ENCODE peak calls at places on chromosomes 16 and 17, in seven cellular contexts. One of them, this sample, is unnamed.

GRCh38 chr17:44556114-44556853 is 1.0 kb upstream of the FZD2 start:
- DNase-seq in H9: peak; percentile 94
- DNase-seq in lower leg skin: no peak
- DNase-seq in choroid plexus epithelial cell: peak; percentile 70
- DNase-seq in CD4-positive, alpha-beta T cell: no peak
- DNase-seq in neural crest cell: peak; percentile 72
- DNase-seq in astrocyte of the spinal cord: peak; percentile 75
- DNase-seq in this sample: peak; percentile 66

GRCh38 chr16:67271446-67271845 is 7.9 kb upstream of the PLEKHG4 start:
- DNase-seq in neural crest cell: no peak
- DNase-seq in choroid plexus epithelial cell: no peak
- DNase-seq in lower leg skin: no peak
- DNase-seq in astrocyte of the spinal cord: no peak
- DNase-seq in H9: no peak
- DNase-seq in CD4-positive, alpha-beta T cell: no peak
- DNase-seq in this sample: no peak

GRCh38 chr17:61400058-61400785 is 579 bp downstream of the TBX2 start:
- DNase-seq in choroid plexus epithelial cell: peak; percentile 48
- DNase-seq in astrocyte of the spinal cord: no peak
- DNase-seq in neural crest cell: no peak
- DNase-seq in H9: peak; percentile 64
- DNase-seq in lower leg skin: no peak
- DNase-seq in CD4-positive, alpha-beta T cell: no peak
- DNase-seq in this sample: peak; percentile 54

GRCh38 chr17:12789075-12789975 is at the start of gene ARHGAP44:
- DNase-seq in neural crest cell: peak; percentile 59
- DNase-seq in astrocyte of the spinal cord: peak; percentile 49
- DNase-seq in choroid plexus epithelial cell: peak; percentile 67
- DNase-seq in H9: peak; percentile 92
- DNase-seq in CD4-positive, alpha-beta T cell: no peak
- DNase-seq in lower leg skin: no peak
- DNase-seq in this sample: peak; percentile 65

GRCh38 chr17:71975331-71975801 is 145.5 kb upstream of the SOX9 start:
- DNase-seq in astrocyte of the spinal cord: peak; percentile 63
- DNase-seq in CD4-positive, alpha-beta T cell: no peak
- DNase-seq in lower leg skin: peak; percentile 66
- DNase-seq in neural crest cell: no peak
- DNase-seq in H9: peak; percentile 49
- DNase-seq in choroid plexus epithelial cell: peak; percentile 46
- DNase-seq in this sample: peak; percentile 44

GRCh38 chr17:29444589-29444988 is 54.4 kb downstream of the TAOK1 start:
- DNase-seq in H9: no peak
- DNase-seq in choroid plexus epithelial cell: peak; percentile 45
- DNase-seq in neural crest cell: no peak
- DNase-seq in CD4-positive, alpha-beta T cell: no peak
- DNase-seq in lower leg skin: no peak
- DNase-seq in astrocyte of the spinal cord: peak; percentile 52
- DNase-seq in this sample: peak; percentile 52

GRCh38 chr17:57989011-57989345 is 924 bp upstream of the VEZF1 start:
- DNase-seq in CD4-positive, alpha-beta T cell: no peak
- DNase-seq in astrocyte of the spinal cord: peak; percentile 36
- DNase-seq in lower leg skin: no peak
- DNase-seq in neural crest cell: no peak
- DNase-seq in H9: no peak
- DNase-seq in choroid plexus epithelial cell: peak; percentile 48
- DNase-seq in this sample: peak; percentile 35

GRCh38 chr16:60608971-60609370 is 1427.3 kb downstream of the CDH8 start:
- DNase-seq in lower leg skin: no peak
- DNase-seq in H9: no peak
- DNase-seq in choroid plexus epithelial cell: no peak
- DNase-seq in CD4-positive, alpha-beta T cell: no peak
- DNase-seq in astrocyte of the spinal cord: peak; percentile 51
- DNase-seq in neural crest cell: no peak
- DNase-seq in this sample: no peak

GRCh38 chr16:317583-317982 is 34.6 kb downstream of the PDIA2 start:
- DNase-seq in lower leg skin: no peak
- DNase-seq in H9: no peak
- DNase-seq in CD4-positive, alpha-beta T cell: no peak
- DNase-seq in choroid plexus epithelial cell: no peak
- DNase-seq in astrocyte of the spinal cord: no peak
- DNase-seq in neural crest cell: no peak
- DNase-seq in this sample: no peak

GRCh38 chr17:8053600-8053999 is 14.7 kb downstream of the ALOX15B start:
- DNase-seq in neural crest cell: no peak
- DNase-seq in lower leg skin: no peak
- DNase-seq in astrocyte of the spinal cord: no peak
- DNase-seq in choroid plexus epithelial cell: no peak
- DNase-seq in H9: no peak
- DNase-seq in CD4-positive, alpha-beta T cell: no peak
- DNase-seq in this sample: no peak

GRCh38 chr16:48447940-48448536 is 62.8 kb upstream of the SIAH1 start:
- DNase-seq in CD4-positive, alpha-beta T cell: no peak
- DNase-seq in H9: no peak
- DNase-seq in astrocyte of the spinal cord: no peak
- DNase-seq in lower leg skin: no peak
- DNase-seq in choroid plexus epithelial cell: no peak
- DNase-seq in neural crest cell: no peak
- DNase-seq in this sample: no peak

GRCh38 chr17:77577491-77577890 is 381.0 kb upstream of the TNRC6C start:
- DNase-seq in H9: no peak
- DNase-seq in lower leg skin: no peak
- DNase-seq in CD4-positive, alpha-beta T cell: no peak
- DNase-seq in choroid plexus epithelial cell: no peak
- DNase-seq in astrocyte of the spinal cord: no peak
- DNase-seq in neural crest cell: no peak
- DNase-seq in this sample: no peak

GRCh38 chr16:79439866-79440265 is 160.7 kb downstream of the MAF start:
- DNase-seq in H9: no peak
- DNase-seq in CD4-positive, alpha-beta T cell: no peak
- DNase-seq in choroid plexus epithelial cell: no peak
- DNase-seq in lower leg skin: no peak
- DNase-seq in astrocyte of the spinal cord: no peak
- DNase-seq in neural crest cell: no peak
- DNase-seq in this sample: no peak

GRCh38 chr16:47750371-47750770 is 289.2 kb downstream of the PHKB start:
- DNase-seq in H9: no peak
- DNase-seq in lower leg skin: no peak
- DNase-seq in neural crest cell: no peak
- DNase-seq in choroid plexus epithelial cell: no peak
- DNase-seq in CD4-positive, alpha-beta T cell: no peak
- DNase-seq in astrocyte of the spinal cord: no peak
- DNase-seq in this sample: no peak

GRCh38 chr16:57502048-57502775 is 15.9 kb upstream of the DOK4 start:
- DNase-seq in astrocyte of the spinal cord: no peak
- DNase-seq in neural crest cell: no peak
- DNase-seq in lower leg skin: no peak
- DNase-seq in CD4-positive, alpha-beta T cell: no peak
- DNase-seq in choroid plexus epithelial cell: no peak
- DNase-seq in H9: no peak
- DNase-seq in this sample: no peak

GRCh38 chr16:27547134-27547533 is 2.6 kb downstream of the GTF3C1 start:
- DNase-seq in astrocyte of the spinal cord: peak; percentile 68
- DNase-seq in H9: no peak
- DNase-seq in CD4-positive, alpha-beta T cell: no peak
- DNase-seq in neural crest cell: no peak
- DNase-seq in lower leg skin: peak; percentile 23
- DNase-seq in choroid plexus epithelial cell: peak; percentile 82
- DNase-seq in this sample: peak; percentile 71

GRCh38 chr17:49022391-49022941 is 25.3 kb downstream of the IGF2BP1 start:
- DNase-seq in lower leg skin: no peak
- DNase-seq in neural crest cell: no peak
- DNase-seq in astrocyte of the spinal cord: peak; percentile 48
- DNase-seq in choroid plexus epithelial cell: peak; percentile 77
- DNase-seq in H9: peak; percentile 96
- DNase-seq in CD4-positive, alpha-beta T cell: no peak
- DNase-seq in this sample: peak; percentile 83

GRCh38 chr16:4370570-4371480 is 823 bp upstream of the VASN start:
- DNase-seq in choroid plexus epithelial cell: peak; percentile 84
- DNase-seq in lower leg skin: no peak
- DNase-seq in H9: no peak
- DNase-seq in neural crest cell: no peak
- DNase-seq in CD4-positive, alpha-beta T cell: no peak
- DNase-seq in astrocyte of the spinal cord: peak; percentile 67
- DNase-seq in this sample: peak; percentile 98

GRCh38 chr17:64491034-64491860 is 5.6 kb downstream of the POLG2 start:
- DNase-seq in choroid plexus epithelial cell: peak; percentile 80
- DNase-seq in H9: no peak
- DNase-seq in lower leg skin: no peak
- DNase-seq in neural crest cell: no peak
- DNase-seq in CD4-positive, alpha-beta T cell: peak; percentile 22
- DNase-seq in astrocyte of the spinal cord: peak; percentile 38
- DNase-seq in this sample: peak; percentile 74

GRCh38 chr16:46612121-46612520 is 9.1 kb downstream of the SHCBP1 start:
- DNase-seq in CD4-positive, alpha-beta T cell: no peak
- DNase-seq in astrocyte of the spinal cord: no peak
- DNase-seq in choroid plexus epithelial cell: no peak
- DNase-seq in H9: no peak
- DNase-seq in lower leg skin: no peak
- DNase-seq in neural crest cell: no peak
- DNase-seq in this sample: no peak
- TF ChIP-seq CTCF in CD4-positive, alpha-beta T cell: no peak
- TF ChIP-seq CTCF in astrocyte of the spinal cord: no peak
- TF ChIP-seq CTCF in choroid plexus epithelial cell: no peak
- TF ChIP-seq CTCF in H9: no peak
- TF ChIP-seq CTCF in lower leg skin: no peak
- TF ChIP-seq CTCF in neural crest cell: no peak
- TF ChIP-seq CTCF in this sample: no peak

DNA sequence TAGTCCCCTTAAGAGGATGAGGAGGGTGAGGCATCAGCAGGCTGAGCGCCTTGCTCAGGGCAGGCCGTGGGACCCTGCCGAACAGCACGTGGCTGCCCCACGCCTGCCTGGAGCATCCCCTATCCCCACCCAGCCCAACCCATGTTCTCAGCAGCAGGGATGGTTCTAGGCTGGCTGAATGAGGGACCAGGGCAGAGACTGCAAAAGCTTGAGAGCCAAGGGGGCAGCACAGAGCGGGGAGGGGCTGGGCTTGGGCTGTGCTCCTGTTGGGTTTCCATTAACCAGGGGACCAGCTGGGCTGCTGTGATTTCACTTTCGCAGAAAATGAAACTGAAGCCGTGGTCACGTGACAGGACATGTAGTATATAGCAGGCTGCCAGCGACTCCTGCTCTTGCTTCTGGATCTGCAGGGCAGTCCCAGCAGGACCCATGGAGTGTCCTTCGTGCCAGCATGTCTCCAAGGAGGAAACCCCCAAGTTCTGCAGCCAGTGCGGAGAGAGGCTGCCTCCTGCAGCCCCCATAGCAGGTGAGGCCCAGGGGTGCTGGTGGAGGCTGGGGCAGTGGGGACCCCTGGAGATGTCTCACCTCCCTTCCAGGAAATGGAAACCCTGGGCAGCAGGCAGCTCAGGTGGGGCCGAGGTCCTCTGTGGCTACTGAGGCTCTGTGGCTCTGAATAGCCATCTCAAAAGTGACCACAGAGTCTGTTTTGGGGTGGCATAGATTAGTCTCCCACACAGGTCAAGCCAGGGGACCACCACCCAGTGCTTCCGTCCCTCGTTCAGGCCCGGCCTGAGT is 2.8 kb downstream of the RNF213 start:
- DNase-seq in lower leg skin: peak; percentile 89
- DNase-seq in choroid plexus epithelial cell: peak; percentile 96
- DNase-seq in neural crest cell: no peak
- DNase-seq in astrocyte of the spinal cord: peak; percentile 82
- DNase-seq in H9: peak; percentile 62
- DNase-seq in CD4-positive, alpha-beta T cell: peak; percentile 78
- DNase-seq in this sample: peak; percentile 80
- TF ChIP-seq CTCF in lower leg skin: no peak
- TF ChIP-seq CTCF in choroid plexus epithelial cell: peak; percentile 33
- TF ChIP-seq CTCF in neural crest cell: no peak
- TF ChIP-seq CTCF in astrocyte of the spinal cord: peak; percentile 3
- TF ChIP-seq CTCF in H9: no peak
- TF ChIP-seq CTCF in CD4-positive, alpha-beta T cell: no peak
- TF ChIP-seq CTCF in this sample: no peak

GRCh38 chr16:69937465-69937951 is 13.6 kb upstream of the CLEC18A start:
- DNase-seq in astrocyte of the spinal cord: no peak
- DNase-seq in H9: no peak
- DNase-seq in neural crest cell: no peak
- DNase-seq in choroid plexus epithelial cell: peak; percentile 60
- DNase-seq in lower leg skin: no peak
- DNase-seq in CD4-positive, alpha-beta T cell: no peak
- DNase-seq in this sample: peak; percentile 25
- TF ChIP-seq CTCF in astrocyte of the spinal cord: peak; percentile 39
- TF ChIP-seq CTCF in H9: peak; percentile 52
- TF ChIP-seq CTCF in neural crest cell: no peak
- TF ChIP-seq CTCF in choroid plexus epithelial cell: peak; percentile 67
- TF ChIP-seq CTCF in lower leg skin: no peak
- TF ChIP-seq CTCF in CD4-positive, alpha-beta T cell: no peak
- TF ChIP-seq CTCF in this sample: peak; percentile 27

GRCh38 chr16:87231911-87232310 is 85.3 kb downstream of the C16orf95 start:
- DNase-seq in CD4-positive, alpha-beta T cell: no peak
- DNase-seq in lower leg skin: no peak
- DNase-seq in H9: no peak
- DNase-seq in neural crest cell: no peak
- DNase-seq in choroid plexus epithelial cell: no peak
- DNase-seq in astrocyte of the spinal cord: no peak
- DNase-seq in this sample: no peak

GRCh38 chr16:87235810-87236515 is 81.2 kb downstream of the C16orf95 start:
- DNase-seq in neural crest cell: no peak
- DNase-seq in astrocyte of the spinal cord: no peak
- DNase-seq in CD4-positive, alpha-beta T cell: no peak
- DNase-seq in H9: peak; percentile 52
- DNase-seq in lower leg skin: no peak
- DNase-seq in choroid plexus epithelial cell: peak; percentile 26
- DNase-seq in this sample: no peak

GRCh38 chr16:87234601-87235000 is 82.6 kb downstream of the C16orf95 start:
- DNase-seq in neural crest cell: no peak
- DNase-seq in lower leg skin: no peak
- DNase-seq in astrocyte of the spinal cord: no peak
- DNase-seq in choroid plexus epithelial cell: no peak
- DNase-seq in CD4-positive, alpha-beta T cell: no peak
- DNase-seq in H9: no peak
- DNase-seq in this sample: no peak

GRCh38 chr16:87231295-87231694 is 85.9 kb downstream of the C16orf95 start:
- DNase-seq in choroid plexus epithelial cell: no peak
- DNase-seq in neural crest cell: no peak
- DNase-seq in lower leg skin: no peak
- DNase-seq in CD4-positive, alpha-beta T cell: no peak
- DNase-seq in H9: no peak
- DNase-seq in astrocyte of the spinal cord: no peak
- DNase-seq in this sample: no peak

GRCh38 chr16:87233928-87234327 is 83.3 kb downstream of the C16orf95 start:
- DNase-seq in astrocyte of the spinal cord: peak; percentile 53
- DNase-seq in neural crest cell: no peak
- DNase-seq in choroid plexus epithelial cell: peak; percentile 82
- DNase-seq in CD4-positive, alpha-beta T cell: no peak
- DNase-seq in H9: peak; percentile 46
- DNase-seq in lower leg skin: no peak
- DNase-seq in this sample: peak; percentile 57
- TF ChIP-seq CTCF in astrocyte of the spinal cord: peak; percentile 50
- TF ChIP-seq CTCF in neural crest cell: no peak
- TF ChIP-seq CTCF in choroid plexus epithelial cell: peak; percentile 76
- TF ChIP-seq CTCF in CD4-positive, alpha-beta T cell: no peak
- TF ChIP-seq CTCF in H9: peak; percentile 56
- TF ChIP-seq CTCF in lower leg skin: no peak
- TF ChIP-seq CTCF in this sample: peak; percentile 45

GRCh38 chr16:85688586-85689284 is at the start of gene GINS2:
- DNase-seq in astrocyte of the spinal cord: peak; percentile 91
- DNase-seq in neural crest cell: peak; percentile 73
- DNase-seq in H9: peak; percentile 97
- DNase-seq in choroid plexus epithelial cell: peak; percentile 90
- DNase-seq in CD4-positive, alpha-beta T cell: peak; percentile 88
- DNase-seq in lower leg skin: peak; percentile 81
- DNase-seq in this sample: peak; percentile 86
- TF ChIP-seq CTCF in astrocyte of the spinal cord: no peak
- TF ChIP-seq CTCF in neural crest cell: no peak
- TF ChIP-seq CTCF in H9: no peak
- TF ChIP-seq CTCF in choroid plexus epithelial cell: no peak
- TF ChIP-seq CTCF in CD4-positive, alpha-beta T cell: no peak
- TF ChIP-seq CTCF in lower leg skin: no peak
- TF ChIP-seq CTCF in this sample: no peak

GRCh38 chr17:80859004-80859941 is 132.4 kb upstream of the CHMP6 start:
- DNase-seq in H9: peak; percentile 67
- DNase-seq in neural crest cell: no peak
- DNase-seq in CD4-positive, alpha-beta T cell: no peak
- DNase-seq in astrocyte of the spinal cord: peak; percentile 89
- DNase-seq in choroid plexus epithelial cell: peak; percentile 83
- DNase-seq in lower leg skin: no peak
- DNase-seq in this sample: peak; percentile 87
- TF ChIP-seq CTCF in H9: no peak
- TF ChIP-seq CTCF in neural crest cell: no peak
- TF ChIP-seq CTCF in CD4-positive, alpha-beta T cell: no peak
- TF ChIP-seq CTCF in astrocyte of the spinal cord: peak; percentile 36
- TF ChIP-seq CTCF in choroid plexus epithelial cell: peak; percentile 37
- TF ChIP-seq CTCF in lower leg skin: no peak
- TF ChIP-seq CTCF in this sample: peak; percentile 34

This sample was measured in fibroblast of pulmonary artery.